ENCODE peak calls at places on chromosomes 1 and 21, in ten cellular contexts. K is lower leg skin, A is right cardiac atrium, U is WTC11, Q is kidney, P is Peyer's patch, M is amygdala, W is globus pallidus, E is T47D, N is nephron progenitor cell. H is an unnamed sample.

GRCh38 chr1:167645161-167645560 is 15.1 kb downstream of the RCSD1 start:
- DNase-seq in K (no peak), A (no peak), U (no peak), Q (no peak), P (no peak), M (no peak), W (no peak), E (no peak), N (no peak), H (no peak)

GRCh38 chr1:114339379-114339778 is 171.6 kb downstream of the TRIM33 start:
- DNase-seq in K (peak; percentile 4), A (no peak), U (no peak), Q (no peak), P (no peak), M (no peak), W (no peak), E (no peak), N (no peak), H (no peak)

GRCh38 chr1:70361727-70362413 is 7.3 kb upstream of the ANKRD13C start:
- DNase-seq in K (no peak), A (no peak), U (no peak), Q (no peak), P (no peak), M (no peak), W (no peak), E (no peak), N (no peak), H (no peak)

GRCh38 chr1:196317535-196318522 is 290.4 kb downstream of the KCNT2 start:
- DNase-seq in K (no peak), A (peak; percentile 55), U (peak; percentile 32), Q (no peak), P (no peak), M (no peak), W (no peak), E (peak; percentile 4), N (peak; percentile 15), H (no peak)

GRCh38 chr1:178371236-178371635 is 125.5 kb downstream of the CLEC20A start:
- DNase-seq in K (no peak), A (no peak), U (no peak), Q (no peak), P (no peak), M (no peak), W (peak; percentile 9), E (no peak), N (peak; percentile 12), H (no peak)

GRCh38 chr1:181482521-181483083 is 715 bp upstream of the CACNA1E start:
- DNase-seq in K (no peak), A (peak; percentile 62), U (peak; percentile 76), Q (peak; percentile 78), P (no peak), M (no peak), W (peak; percentile 49), E (peak; percentile 83), N (peak; percentile 81), H (peak; percentile 26)

GRCh38 chr1:11858968-11859871 is 475 bp upstream of the NPPB start:
- DNase-seq in K (no peak), A (peak; percentile 89), U (peak; percentile 92), Q (peak; percentile 52), P (peak; percentile 65), M (no peak), W (no peak), E (peak; percentile 64), N (peak; percentile 98), H (no peak)

GRCh38 chr1:14082331-14082730 is 382.3 kb downstream of the PRDM2 start:
- DNase-seq in K (no peak), A (no peak), U (no peak), Q (no peak), P (no peak), M (no peak), W (no peak), E (no peak), N (no peak), H (no peak)

GRCh38 chr1:185441608-185442007 is 124.6 kb upstream of the IVNS1ABP start:
- DNase-seq in K (no peak), A (no peak), U (no peak), Q (no peak), P (no peak), M (no peak), W (no peak), E (no peak), N (no peak), H (no peak)

GRCh38 chr21:29302340-29302991 is 3.7 kb downstream of the BACH1 start:
- DNase-seq in K (no peak), A (no peak), U (no peak), Q (no peak), P (no peak), M (no peak), W (no peak), E (no peak), N (no peak), H (no peak)

GRCh38 chr1:207959141-207959825 is 48.4 kb upstream of the CD34 start:
- DNase-seq in K (peak; percentile 64), A (peak; percentile 98), U (peak; percentile 50), Q (peak; percentile 94), P (peak; percentile 64), M (no peak), W (peak; percentile 42), E (no peak), N (peak; percentile 61), H (no peak)

GRCh38 chr1:106879538-106879937 is 176.9 kb upstream of the PRMT6 start:
- DNase-seq in K (peak; percentile 33), A (peak; percentile 61), U (no peak), Q (no peak), P (no peak), M (no peak), W (peak; percentile 19), E (no peak), N (no peak), H (peak; percentile 23)

GRCh38 chr1:95742591-95743089 is 508.6 kb downstream of the RWDD3 start:
- DNase-seq in K (peak; percentile 44), A (peak; percentile 42), U (no peak), Q (no peak), P (no peak), M (no peak), W (no peak), E (no peak), N (no peak), H (peak; percentile 99)

GRCh38 chr1:229579101-229579651 is 20.7 kb upstream of the ABCB10 start:
- DNase-seq in K (peak; percentile 37), A (peak; percentile 86), U (no peak), Q (no peak), P (no peak), M (peak; percentile 80), W (peak; percentile 98), E (no peak), N (no peak), H (peak; percentile 81)

GRCh38 chr1:116230712-116231111 is 119.5 kb downstream of the MAB21L3 start:
- DNase-seq in K (no peak), A (no peak), U (no peak), Q (no peak), P (no peak), M (no peak), W (no peak), E (no peak), N (no peak), H (no peak)